ENCODE peak calls at places on chromosomes 16 and 17, in eight cellular contexts. H is hypothalamus, U is EL, Q is mucosa of descending colon, N is cardiac muscle cell, E is right atrium auricular region, Y is GM03348, K is A549. V is an unnamed sample.
A peak's percentile ranks its signal among the peaks of the same experiment; 100 is the strongest.

GRCh38 chr17:34416116-34416515 is 53.1 kb upstream of the CCL1 start:
- DNase-seq in Q (no peak), K (no peak), U (no peak), H (no peak), E (no peak), Y (no peak), N (no peak), V (no peak)

GRCh38 chr17:74297941-74298340 is 23.9 kb downstream of the DNAI2 start:
- DNase-seq in E (no peak), Q (no peak), H (no peak), N (no peak), U (no peak), Y (no peak), K (no peak), V (no peak)

GRCh38 chr16:67969286-67970039 is 1.0 kb upstream of the SLC12A4 start:
- DNase-seq in U (no peak), Q (no peak), Y (no peak), N (no peak), K (no peak), H (no peak), E (no peak), V (no peak)

GRCh38 chr17:73559532-73559931 is 84.7 kb downstream of the SDK2 start:
- DNase-seq in N (no peak), Q (no peak), Y (no peak), E (no peak), H (no peak), K (no peak), U (no peak), V (no peak)

GRCh38 chr16:85607331-85607765 is 5.8 kb upstream of the GSE1 start:
- DNase-seq in Y (no peak), K (no peak), U (no peak), N (peak; percentile 34), E (no peak), H (no peak), Q (no peak), V (no peak)

GRCh38 chr16:6573577-6573976 is 759.1 kb upstream of the RBFOX1 start:
- DNase-seq in Y (no peak), H (no peak), E (no peak), K (no peak), Q (peak; percentile 47), U (no peak), N (no peak), V (peak; percentile 36)

GRCh38 chr16:65069766-65070165 is 52.1 kb downstream of the CDH11 start:
- DNase-seq in Y (no peak), H (no peak), N (peak; percentile 25), E (no peak), K (no peak), U (peak; percentile 46), Q (no peak), V (no peak)

GRCh38 chr17:33121756-33122155 is 130.1 kb downstream of the SPACA3 start:
- DNase-seq in Q (no peak), Y (no peak), K (no peak), H (no peak), E (no peak), U (no peak), N (no peak), V (no peak)

GRCh38 chr17:41678907-41679739 is 9.6 kb upstream of the EIF1 start:
- DNase-seq in H (no peak), Y (no peak), U (peak; percentile 64), E (no peak), N (peak; percentile 66), K (no peak), Q (no peak), V (no peak)

GRCh38 chr16:2194852-2195315 is 1.5 kb downstream of the CASKIN1 start:
- DNase-seq in K (peak; percentile 69), N (peak; percentile 48), U (peak; percentile 44), E (no peak), H (no peak), Y (peak; percentile 37), Q (no peak), V (no peak)

GRCh38 chr17:42484304-42484703 is 25.6 kb downstream of the ATP6V0A1 start:
- DNase-seq in E (no peak), Y (no peak), H (no peak), U (no peak), K (no peak), N (peak; percentile 29), Q (no peak), V (no peak)

GRCh38 chr16:87778476-87778829 is 12.7 kb upstream of the KLHDC4 start:
- DNase-seq in Y (no peak), H (no peak), K (no peak), E (no peak), Q (no peak), N (no peak), U (no peak), V (no peak)

GRCh38 chr16:89370601-89371000 is 119.8 kb downstream of the ANKRD11 start:
- DNase-seq in E (no peak), Y (no peak), H (no peak), Q (no peak), U (no peak), N (no peak), K (no peak), V (no peak)

GRCh38 chr17:64920419-64921172 is 1.3 kb upstream of the LRRC37A3 start:
- DNase-seq in E (no peak), Q (no peak), U (peak; percentile 10), H (no peak), K (peak; percentile 41), Y (no peak), N (no peak), V (no peak)

GRCh38 chr16:8258523-8258922 is 331.8 kb downstream of the TMEM114 start:
- DNase-seq in K (no peak), E (no peak), Y (no peak), N (no peak), U (no peak), Q (no peak), H (no peak), V (no peak)

GRCh38 chr16:2009791-2010510 is at the start of gene ZNF598:
- DNase-seq in H (peak; percentile 29), Y (peak; percentile 96), Q (peak; percentile 89), U (peak; percentile 83), N (peak; percentile 90), E (peak; percentile 73), K (peak; percentile 84), V (peak; percentile 75)

GRCh38 chr17:67672592-67672991 is 45.1 kb upstream of the NOL11 start:
- DNase-seq in E (no peak), K (no peak), Q (no peak), U (no peak), H (no peak), Y (no peak), N (no peak), V (no peak)

GRCh38 chr17:61635913-61636432 is 45.0 kb upstream of the NACA2 start:
- DNase-seq in N (peak; percentile 78), K (no peak), Y (peak; percentile 37), Q (no peak), U (peak; percentile 70), H (no peak), E (no peak), V (no peak)

GRCh38 chr17:3754458-3755334 is 31.0 kb downstream of the HASPIN start:
- DNase-seq in U (no peak), N (no peak), H (no peak), Q (peak; percentile 96), Y (peak; percentile 17), K (no peak), E (no peak), V (no peak)

GRCh38 chr17:29143894-29144293 is 36.3 kb downstream of the MYO18A start:
- DNase-seq in U (no peak), K (peak; percentile 74), E (no peak), H (no peak), N (no peak), Y (no peak), Q (no peak), V (no peak)

GRCh38 chr17:39787743-39788484 is 50.2 kb downstream of the GRB7 start:
- DNase-seq in Y (no peak), K (no peak), U (peak; percentile 6), Q (no peak), N (no peak), E (no peak), H (no peak), V (no peak)

GRCh38 chr16:46857261-46857962 is 26.4 kb upstream of the C16orf87 start:
- DNase-seq in N (peak; percentile 50), H (no peak), Y (peak; percentile 72), E (no peak), Q (no peak), U (peak; percentile 58), K (peak; percentile 55), V (peak; percentile 79)

GRCh38 chr17:72502940-72503341 is 382.1 kb downstream of the SOX9 start:
- DNase-seq in K (no peak), E (no peak), Y (peak; percentile 35), H (no peak), N (peak; percentile 50), U (peak; percentile 54), Q (no peak), V (no peak)

GRCh38 chr17:6269474-6269873 is 165.4 kb downstream of the AIPL1 start:
- DNase-seq in Q (no peak), H (no peak), Y (peak; percentile 34), N (peak; percentile 40), K (peak; percentile 35), E (no peak), U (peak; percentile 35), V (no peak)

GRCh38 chr16:24499193-24499814 is 40.1 kb upstream of the RBBP6 start:
- DNase-seq in U (peak; percentile 48), Q (no peak), K (peak; percentile 50), Y (peak; percentile 59), H (no peak), E (no peak), N (peak; percentile 39), V (peak; percentile 5)

GRCh38 chr17:39462644-39463375 is 1.5 kb downstream of the CDK12 start:
- DNase-seq in H (no peak), Q (no peak), E (no peak), K (no peak), Y (peak; percentile 17), N (peak; percentile 6), U (peak; percentile 15), V (no peak)

GRCh38 chr17:64269687-64270649 is 6.9 kb upstream of the TEX2 start:
- DNase-seq in E (no peak), N (no peak), U (no peak), K (no peak), H (no peak), Y (no peak), Q (no peak), V (no peak)

V was measured in hippocampal formation.